ENCODE peak calls at places on chromosomes 5 and 9, in seven cellular contexts. G is lower lobe of right lung, S is upper lobe of right lung, F is H9, B is substantia nigra, C is heart right ventricle, X is fibroblast of lung. T is an unnamed sample.
A peak's percentile ranks its signal among the peaks of the same experiment; 100 is the strongest.

GRCh38 chr5:124952079-124952478 is 205.6 kb upstream of the ZNF608 start:
- DNase-seq in G (no peak), S (no peak), F (no peak), B (no peak), C (no peak), X (peak; percentile 41), T (no peak)

GRCh38 chr9:5113994-5114748 is 71.3 kb downstream of the INSL6 start:
- DNase-seq in G (no peak), S (peak; percentile 51), F (no peak), B (no peak), C (no peak), X (no peak), T (no peak)

GRCh38 chr9:92350129-92350739 is 24.5 kb downstream of the CENPP start:
- DNase-seq in G (no peak), S (no peak), F (no peak), B (no peak), C (no peak), X (peak; percentile 84), T (no peak)

GRCh38 chr9:38023661-38024035 is 45.4 kb downstream of the SHB start:
- DNase-seq in G (no peak), S (no peak), F (no peak), B (no peak), C (no peak), X (no peak), T (no peak)

GRCh38 chr9:96621619-96622018 is 2.0 kb upstream of the CDC14B start:
- DNase-seq in G (no peak), S (no peak), F (no peak), B (no peak), C (no peak), X (no peak), T (no peak)

GRCh38 chr9:98057095-98057799 is 715 bp downstream of the NANS start:
- DNase-seq in G (no peak), S (no peak), F (no peak), B (no peak), C (no peak), X (peak; percentile 14), T (no peak)

GRCh38 chr9:72140582-72140981 is 8.7 kb upstream of the GDA start:
- DNase-seq in G (no peak), S (no peak), F (no peak), B (no peak), C (no peak), X (no peak), T (no peak)

GRCh38 chr5:147733075-147733474 is 49.5 kb downstream of the JAKMIP2 start:
- DNase-seq in G (no peak), S (no peak), F (no peak), B (no peak), C (no peak), X (no peak), T (no peak)

GRCh38 chr5:125011419-125011818 is 265.0 kb upstream of the ZNF608 start:
- DNase-seq in G (no peak), S (no peak), F (no peak), B (no peak), C (no peak), X (no peak), T (no peak)

GRCh38 chr9:27433599-27434325 is 90.3 kb upstream of the IFNK start:
- DNase-seq in G (no peak), S (no peak), F (no peak), B (no peak), C (no peak), X (no peak), T (no peak)

GRCh38 chr5:10106806-10107205 is 142.9 kb downstream of the ATPSCKMT start:
- DNase-seq in G (no peak), S (no peak), F (no peak), B (no peak), C (no peak), X (no peak), T (no peak)

GRCh38 chr9:74666625-74667316 is 169.6 kb downstream of the RORB start:
- DNase-seq in G (no peak), S (no peak), F (no peak), B (no peak), C (no peak), X (peak; percentile 96), T (no peak)

GRCh38 chr5:142601432-142601831 is 84.5 kb downstream of the FGF1 start:
- DNase-seq in G (no peak), S (no peak), F (no peak), B (no peak), C (no peak), X (no peak), T (no peak)

GRCh38 chr9:10910779-10911178 is 298.0 kb upstream of the PTPRD start:
- DNase-seq in G (no peak), S (no peak), F (no peak), B (no peak), C (no peak), X (no peak), T (no peak)

GRCh38 chr5:121199238-121199999 is 652.3 kb upstream of the FTMT start:
- DNase-seq in G (no peak), S (peak; percentile 46), F (no peak), B (no peak), C (no peak), X (peak; percentile 96), T (peak; percentile 66)

GRCh38 chr9:96071245-96072124 is 196.0 kb downstream of the ERCC6L2 start:
- DNase-seq in G (no peak), S (no peak), F (peak; percentile 51), B (no peak), C (no peak), X (peak; percentile 62), T (no peak)

GRCh38 chr5:15440434-15440833 is 59.5 kb upstream of the FBXL7 start:
- DNase-seq in G (no peak), S (no peak), F (no peak), B (no peak), C (no peak), X (no peak), T (no peak)

GRCh38 chr5:111954516-111955337 is 197.7 kb upstream of the NREP start:
- DNase-seq in G (no peak), S (no peak), F (no peak), B (no peak), C (no peak), X (peak; percentile 39), T (no peak)

GRCh38 chr5:54438601-54439399 is 16.7 kb upstream of the HSPB3 start:
- DNase-seq in G (no peak), S (no peak), F (no peak), B (no peak), C (no peak), X (no peak), T (no peak)

GRCh38 chr5:42992035-42992570 is 48.0 kb downstream of the ANXA2R start:
- DNase-seq in G (peak; percentile 92), S (peak; percentile 91), F (peak; percentile 75), B (no peak), C (peak; percentile 82), X (peak; percentile 95), T (no peak)

GRCh38 chr5:121503111-121503840 is 348.4 kb upstream of the FTMT start:
- DNase-seq in G (peak; percentile 46), S (no peak), F (peak; percentile 56), B (no peak), C (no peak), X (peak; percentile 3), T (no peak)

GRCh38 chr5:141623197-141623596 is 4.4 kb upstream of the DIAPH1 start:
- DNase-seq in G (no peak), S (no peak), F (no peak), B (no peak), C (no peak), X (no peak), T (no peak)

GRCh38 chr9:91210318-91210717 is 151.4 kb downstream of the AUH start:
- DNase-seq in G (no peak), S (no peak), F (no peak), B (no peak), C (no peak), X (peak; percentile 56), T (no peak)

GRCh38 chr9:71446499-71447411 is 321.6 kb downstream of the CEMIP2 start:
- DNase-seq in G (peak; percentile 49), S (peak; percentile 68), F (peak; percentile 90), B (peak; percentile 5), C (peak; percentile 14), X (peak; percentile 51), T (peak; percentile 8)

DNA sequence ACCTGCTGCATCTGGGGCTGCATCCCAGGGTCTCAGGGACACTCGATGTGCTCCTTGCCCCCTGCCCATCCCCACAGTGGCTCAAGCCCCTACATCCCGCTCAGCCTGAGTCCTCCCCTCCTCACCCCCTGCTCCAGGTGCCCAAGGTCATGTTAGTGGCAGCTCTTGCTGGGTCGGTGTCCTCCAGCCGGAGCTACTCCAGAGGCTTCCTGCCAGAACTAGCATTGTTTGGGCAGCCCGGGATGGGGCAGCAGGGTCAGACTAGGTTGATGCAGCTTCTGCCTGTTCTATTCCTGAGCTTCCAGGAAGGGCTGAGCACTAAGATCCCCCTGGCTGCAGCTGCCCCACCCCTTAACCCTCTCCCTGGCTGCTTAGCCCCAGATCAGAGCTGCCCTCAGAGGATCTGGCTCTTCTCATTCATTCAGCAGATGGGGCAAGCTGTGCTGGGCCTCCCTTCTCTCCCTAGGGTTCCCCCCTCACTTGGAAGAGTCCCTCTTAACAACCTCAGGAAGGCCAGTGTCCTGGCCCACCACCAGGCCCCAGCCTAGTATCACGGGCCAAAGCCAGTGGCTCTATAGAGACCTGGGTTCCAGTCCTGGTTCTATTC is 712 bp downstream of the RGS14 start:
- DNase-seq in G (no peak), S (no peak), F (no peak), B (no peak), C (no peak), X (no peak), T (no peak)
- H3K27ac ChIP-seq in G (peak overlapping the region; percentile 73), S (peak overlapping the region; percentile 74), F (no peak overlapping the region), B (no peak overlapping the region), C (peak overlapping the region; percentile 62), X (no peak overlapping the region), T (no peak overlapping the region)

GRCh38 chr9:89850633-89851325 is 246.0 kb downstream of the GADD45G start:
- DNase-seq in G (peak; percentile 53), S (peak; percentile 64), F (no peak), B (no peak), C (no peak), X (peak; percentile 66), T (no peak)
- H3K27ac ChIP-seq in G (no peak overlapping the region), S (no peak overlapping the region), F (no peak overlapping the region), B (no peak overlapping the region), C (no peak overlapping the region), X (no peak overlapping the region), T (no peak overlapping the region)

DNA sequence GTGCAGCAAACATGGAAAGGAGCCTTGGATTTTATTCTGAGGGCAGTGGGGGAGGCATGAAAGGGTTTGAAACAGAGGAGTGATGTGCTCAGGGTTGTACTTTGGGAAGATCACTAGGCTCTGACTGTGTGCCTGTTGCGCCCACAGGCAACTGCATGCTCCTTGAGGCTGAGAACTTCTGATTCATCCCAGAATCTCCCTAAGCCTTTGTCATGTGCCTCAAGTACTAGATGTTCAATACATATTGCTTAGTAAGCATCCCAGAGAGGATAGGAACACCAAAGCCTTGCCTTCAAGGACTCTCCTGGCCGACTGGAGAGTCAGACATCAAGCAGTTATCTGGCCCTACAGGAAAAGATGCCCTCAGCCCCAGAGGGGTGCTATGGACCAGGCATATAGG is 54.1 kb downstream of the ARHGEF37 start:
- DNase-seq in G (no peak), S (no peak), F (no peak), B (no peak), C (no peak), X (no peak), T (peak; percentile 13)
- H3K27ac ChIP-seq in G (no peak overlapping the region), S (no peak overlapping the region), F (no peak overlapping the region), B (no peak overlapping the region), C (no peak overlapping the region), X (no peak overlapping the region), T (no peak overlapping the region)

DNA sequence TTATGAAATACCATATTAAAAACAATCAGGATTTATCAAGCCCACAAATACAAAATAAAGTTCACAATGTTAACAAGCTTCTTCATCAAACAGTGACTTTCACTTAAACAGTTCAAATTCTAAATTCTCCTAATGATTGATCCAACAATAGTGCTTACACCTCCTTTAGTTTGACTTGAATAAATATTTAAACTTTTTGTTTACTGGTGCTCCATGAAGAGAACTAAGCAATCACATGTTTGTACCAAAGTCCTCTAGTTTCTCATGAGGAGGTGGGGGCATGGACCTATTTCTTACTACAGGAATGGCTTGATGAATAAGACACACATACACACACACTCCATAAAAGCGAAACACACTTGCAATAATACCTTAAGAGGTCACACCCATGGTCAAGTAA is 95.8 kb downstream of the RAPGEF6 start:
- DNase-seq in G (no peak), S (no peak), F (no peak), B (no peak), C (no peak), X (no peak), T (no peak)
- H3K27ac ChIP-seq in G (no peak overlapping the region), S (no peak overlapping the region), F (no peak overlapping the region), B (no peak overlapping the region), C (no peak overlapping the region), X (no peak overlapping the region), T (no peak overlapping the region)

T was measured in AG04450.